ENCODE peak calls at places on chromosome 14, in six cellular contexts. Y, T, A, N, O and P are unnamed samples.

GRCh38 chr14:64800000-64800399 is 79.7 kb downstream of the SPTB start:
- DNase-seq in Y (no peak), T (peak), A (peak), N (no peak), O (peak), P (peak)

GRCh38 chr14:32713856-32714255 is 224.8 kb upstream of the NPAS3 start:
- DNase-seq in Y (no peak), T (no peak), A (no peak), N (no peak), O (no peak), P (no peak)

GRCh38 chr14:50047274-50047676 is 69.1 kb downstream of the VCPKMT start:
- DNase-seq in Y (no peak), T (no peak), A (no peak), N (no peak), O (peak), P (no peak)

GRCh38 chr14:39376671-39377403 is 55.4 kb downstream of the FBXO33 start:
- DNase-seq in Y (no peak), T (no peak), A (peak), N (no peak), O (peak), P (peak)

GRCh38 chr14:21267886-21268611 is 1.2 kb downstream of the HNRNPC start:
- DNase-seq in Y (no peak), T (no peak), A (peak), N (no peak), O (peak), P (peak)

GRCh38 chr14:75363570-75364227 is 64.1 kb upstream of the JDP2 start:
- DNase-seq in Y (no peak), T (no peak), A (no peak), N (no peak), O (no peak), P (no peak)

GRCh38 chr14:21408152-21408551 is 24.3 kb upstream of the SUPT16H start:
- DNase-seq in Y (no peak), T (no peak), A (peak), N (no peak), O (peak), P (peak)

GRCh38 chr14:82667006-82667405 is 1133.4 kb upstream of the SEL1L start:
- DNase-seq in Y (no peak), T (no peak), A (no peak), N (no peak), O (peak), P (no peak)

DNA sequence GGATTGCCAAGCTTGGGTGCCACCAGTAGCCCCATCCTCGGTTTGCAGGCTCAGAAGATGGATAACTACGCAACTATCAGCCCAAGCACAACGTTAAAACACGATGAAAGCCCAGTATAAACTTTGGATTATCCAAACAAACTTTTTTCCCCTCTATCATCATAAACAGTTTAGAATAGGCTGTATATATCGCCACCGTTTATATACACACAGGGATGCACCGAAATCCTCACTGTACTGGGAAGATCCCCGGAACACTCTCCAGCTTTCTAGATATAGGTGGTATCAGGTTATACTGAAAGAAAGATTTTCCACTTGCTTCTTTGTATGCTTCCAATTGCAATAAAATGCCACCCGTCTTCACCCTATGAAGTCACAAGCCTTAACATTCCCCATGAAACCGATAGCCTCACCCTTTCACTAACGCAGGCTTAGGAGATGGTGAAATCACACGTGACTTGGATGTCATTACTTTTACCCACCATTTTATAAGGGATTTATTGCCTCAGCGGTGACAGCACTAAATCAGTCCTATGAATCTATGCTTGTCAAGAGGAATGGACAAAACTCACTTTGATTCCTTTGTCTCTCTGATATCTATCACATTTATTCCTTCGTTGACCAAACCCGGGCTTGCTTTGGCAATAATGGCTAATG is 207.6 kb upstream of the FOXN3 start:
- DNase-seq in Y (no peak), T (no peak), A (peak), N (no peak), O (no peak), P (no peak)
- H3K14ac ChIP-seq in Y (no peak), T (no peak), A (peak), N (no peak), O (no peak), P (no peak)

GRCh38 chr14:71606575-71606974 is 325.7 kb upstream of the RGS6 start:
- DNase-seq in Y (no peak), T (no peak), A (no peak), N (no peak), O (no peak), P (no peak)
- H2AK5ac ChIP-seq in Y (no peak), T (no peak), A (no peak), N (peak), O (no peak), P (no peak)

GRCh38 chr14:52472728-52473127 is 79.6 kb downstream of the TXNDC16 start:
- DNase-seq in Y (no peak), T (no peak), A (no peak), N (no peak), O (peak), P (no peak)
- H3K27ac ChIP-seq in Y (no peak), T (no peak), A (no peak), N (no peak), O (no peak), P (no peak)

DNA sequence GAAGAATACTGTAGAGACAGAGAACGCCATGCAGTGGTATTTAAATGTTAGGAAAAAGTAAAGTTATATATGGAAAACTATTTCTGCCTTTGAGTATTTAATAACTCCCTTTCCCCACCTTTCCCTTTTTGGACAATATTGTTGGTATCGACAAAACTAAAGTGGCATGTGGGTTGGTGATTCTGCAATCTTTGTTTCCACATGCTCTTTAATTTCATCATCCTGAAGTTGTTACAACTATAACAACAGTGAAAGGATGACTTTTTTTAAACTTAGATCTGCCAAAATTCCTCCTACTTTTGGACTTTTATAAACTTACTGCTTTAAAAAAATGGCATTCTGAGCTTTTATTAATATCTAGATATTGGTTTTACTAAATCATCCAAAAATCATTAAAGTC is 25.3 kb downstream of the TTC8 start:
- DNase-seq in Y (no peak), T (no peak), A (no peak), N (no peak), O (no peak), P (no peak)
- H3K14ac ChIP-seq in Y (no peak), T (no peak), A (peak), N (no peak), O (no peak), P (no peak)

DNA sequence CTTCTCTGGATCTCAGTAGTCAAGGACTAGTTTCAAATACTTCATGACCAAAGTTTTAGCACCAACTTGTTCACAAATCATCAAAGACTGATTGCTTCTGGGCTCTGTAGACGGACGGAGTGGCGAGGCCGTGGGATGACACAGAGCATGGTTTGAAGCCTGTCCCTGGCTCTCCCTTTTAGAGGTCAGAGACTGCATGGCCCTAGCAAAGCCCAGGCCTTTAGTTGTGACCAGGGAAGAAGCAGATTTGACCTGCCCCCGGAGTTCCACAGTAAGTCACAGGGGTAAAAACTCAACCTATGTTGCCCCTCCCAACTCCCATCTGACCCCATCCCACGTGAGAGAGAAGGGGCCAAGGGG is 90.4 kb downstream of the SYNE3 start:
- DNase-seq in Y (no peak), T (no peak), A (no peak), N (no peak), O (no peak), P (no peak)
- H2AK5ac ChIP-seq in Y (no peak), T (no peak), A (no peak), N (no peak), O (no peak), P (no peak)

DNA sequence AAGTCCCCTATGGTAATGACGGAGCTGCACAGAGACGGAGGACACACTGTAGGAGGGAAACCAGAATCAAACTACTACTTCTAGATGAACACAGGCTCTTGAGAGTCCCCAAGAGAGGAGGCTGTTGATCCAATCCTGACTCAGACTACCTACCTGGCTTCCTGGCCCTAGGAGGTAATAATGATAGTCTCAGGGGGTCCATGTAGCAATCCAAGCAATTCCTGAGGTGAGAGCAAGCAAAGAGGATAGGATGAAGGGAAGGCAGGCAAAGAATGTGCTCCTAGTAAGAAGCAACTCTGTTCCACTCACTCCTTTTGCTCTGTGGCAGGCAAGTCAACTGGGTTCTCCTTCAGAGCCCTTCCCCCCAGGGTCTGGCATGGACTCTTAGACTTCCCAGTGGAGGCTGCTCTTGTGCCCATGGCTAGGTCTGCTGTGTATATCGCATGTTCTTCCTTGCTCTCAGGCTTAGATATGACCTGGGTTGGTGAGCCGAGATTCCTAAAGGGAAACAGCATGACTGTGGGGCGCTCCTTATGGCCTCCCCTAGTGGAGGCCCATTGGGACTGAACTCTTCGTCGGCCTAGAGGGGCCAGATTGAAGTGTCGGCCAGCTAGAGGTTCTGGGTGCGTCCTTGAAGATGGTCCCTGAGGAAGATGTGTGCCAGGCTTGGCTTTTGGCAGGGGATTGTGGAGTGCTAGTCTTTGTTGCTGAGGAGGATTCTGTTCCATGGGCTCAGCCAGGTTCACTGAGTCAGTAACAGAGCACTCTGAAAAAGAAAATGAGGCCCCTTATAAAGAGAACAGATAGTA is 2.1 kb downstream of the TINF2 start:
- DNase-seq in Y (no peak), T (no peak), A (no peak), N (no peak), O (no peak), P (no peak)
- H3K27ac ChIP-seq in Y (no peak), T (no peak), A (no peak), N (no peak), O (no peak), P (no peak)

GRCh38 chr14:27917896-27918295 is 848.7 kb upstream of the FOXG1 start:
- DNase-seq in Y (no peak), T (peak), A (no peak), N (no peak), O (no peak), P (no peak)
- H3K14ac ChIP-seq in Y (no peak), T (no peak), A (no peak), N (no peak), O (no peak), P (no peak)

DNA sequence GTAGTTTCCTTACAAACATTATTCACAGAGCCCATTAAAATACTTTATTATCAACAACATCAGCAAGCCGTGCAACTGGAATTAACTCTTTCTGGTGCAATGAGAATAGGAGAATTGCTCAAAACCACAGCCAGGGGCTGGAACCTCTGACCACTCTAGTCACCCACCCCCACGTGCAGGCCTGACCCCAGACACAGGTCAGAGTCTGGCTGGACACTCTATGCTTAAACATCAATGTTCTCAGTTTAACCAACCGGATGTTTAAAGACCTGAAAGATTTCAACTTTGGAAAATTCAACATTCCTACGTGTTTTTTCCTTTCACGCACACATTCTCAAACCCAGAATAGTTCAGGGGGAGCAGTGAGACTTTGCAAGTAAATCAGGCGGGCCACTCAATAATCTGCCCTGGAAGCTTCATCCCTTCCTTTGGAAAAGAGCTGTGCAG is 65.1 kb downstream of the FOXN3 start:
- DNase-seq in Y (no peak), T (no peak), A (no peak), N (peak), O (no peak), P (peak)
- H2AK5ac ChIP-seq in Y (peak), T (no peak), A (peak), N (peak), O (no peak), P (no peak)

GRCh38 chr14:88340357-88340756 is 17.3 kb upstream of the KCNK10 start:
- DNase-seq in Y (no peak), T (no peak), A (no peak), N (no peak), O (no peak), P (no peak)
- H3K27ac ChIP-seq in Y (no peak), T (no peak), A (no peak), N (no peak), O (no peak), P (no peak)